ENCODE peak calls at places on chromosome 9, in four cellular contexts. One of them, this sample, is unnamed.

GRCh38 chr9:136036050-136036449 is 59.0 kb downstream of the NACC2 start:
- DNase-seq in GM06990: no peak
- DNase-seq in astrocyte: peak; percentile 46
- DNase-seq in IMR-90: peak; percentile 27
- DNase-seq in this sample: no peak

GRCh38 chr9:128899566-128900322 is 17.8 kb downstream of the LRRC8A start:
- DNase-seq in astrocyte: no peak
- DNase-seq in IMR-90: no peak
- DNase-seq in GM06990: no peak
- DNase-seq in this sample: peak; percentile 37

GRCh38 chr9:116377179-116377790 is 223.7 kb downstream of the PAPPA start:
- DNase-seq in GM06990: no peak
- DNase-seq in astrocyte: peak; percentile 77
- DNase-seq in IMR-90: peak; percentile 75
- DNase-seq in this sample: peak; percentile 87

GRCh38 chr9:27379311-27380236 is 82.6 kb upstream of the EQTN start:
- DNase-seq in GM06990: no peak
- DNase-seq in astrocyte: no peak
- DNase-seq in IMR-90: no peak
- DNase-seq in this sample: no peak

GRCh38 chr9:106897223-106897622 is 34.3 kb downstream of the ZNF462 start:
- DNase-seq in IMR-90: peak; percentile 74
- DNase-seq in GM06990: no peak
- DNase-seq in astrocyte: peak; percentile 62
- DNase-seq in this sample: peak; percentile 29

GRCh38 chr9:107989544-107989943 is 500.0 kb upstream of the KLF4 start:
- DNase-seq in astrocyte: no peak
- DNase-seq in IMR-90: peak; percentile 5
- DNase-seq in GM06990: no peak
- DNase-seq in this sample: no peak

GRCh38 chr9:109811876-109812275 is 31.9 kb downstream of the PALM2AKAP2 start:
- DNase-seq in IMR-90: no peak
- DNase-seq in GM06990: no peak
- DNase-seq in astrocyte: no peak
- DNase-seq in this sample: no peak

GRCh38 chr9:116490321-116490720 is 196.8 kb upstream of the TRIM32 start:
- DNase-seq in IMR-90: peak; percentile 34
- DNase-seq in astrocyte: no peak
- DNase-seq in GM06990: no peak
- DNase-seq in this sample: peak; percentile 31

GRCh38 chr9:14452539-14452938 is 138.6 kb upstream of the NFIB start:
- DNase-seq in astrocyte: no peak
- DNase-seq in IMR-90: no peak
- DNase-seq in GM06990: no peak
- DNase-seq in this sample: no peak

GRCh38 chr9:123302348-123303214 is 34.2 kb upstream of the STRBP start:
- DNase-seq in GM06990: no peak
- DNase-seq in IMR-90: no peak
- DNase-seq in astrocyte: no peak
- DNase-seq in this sample: no peak

GRCh38 chr9:18296702-18297531 is 177.0 kb upstream of the ADAMTSL1 start:
- DNase-seq in IMR-90: peak; percentile 53
- DNase-seq in astrocyte: peak; percentile 26
- DNase-seq in GM06990: no peak
- DNase-seq in this sample: peak; percentile 67

GRCh38 chr9:21803674-21804048 is 1.2 kb downstream of the MTAP start:
- DNase-seq in GM06990: no peak
- DNase-seq in astrocyte: peak; percentile 39
- DNase-seq in IMR-90: no peak
- DNase-seq in this sample: peak; percentile 36

GRCh38 chr9:70593241-70593640 is 178.8 kb upstream of the KLF9 start:
- DNase-seq in IMR-90: no peak
- DNase-seq in GM06990: no peak
- DNase-seq in astrocyte: no peak
- DNase-seq in this sample: no peak

GRCh38 chr9:135372036-135372435 is 107.5 kb upstream of the PPP1R26 start:
- DNase-seq in astrocyte: no peak
- DNase-seq in IMR-90: no peak
- DNase-seq in GM06990: no peak
- DNase-seq in this sample: no peak

GRCh38 chr9:10050016-10050415 is 562.8 kb downstream of the PTPRD start:
- DNase-seq in astrocyte: peak; percentile 4
- DNase-seq in GM06990: no peak
- DNase-seq in IMR-90: peak; percentile 28
- DNase-seq in this sample: no peak

GRCh38 chr9:35696520-35697215 is 6.9 kb upstream of the TPM2 start:
- DNase-seq in GM06990: no peak
- DNase-seq in IMR-90: peak; percentile 40
- DNase-seq in astrocyte: no peak
- DNase-seq in this sample: peak; percentile 70

GRCh38 chr9:92664394-92665152 is 5.4 kb downstream of the IPPK start:
- DNase-seq in IMR-90: peak; percentile 31
- DNase-seq in GM06990: no peak
- DNase-seq in astrocyte: peak; percentile 47
- DNase-seq in this sample: no peak

GRCh38 chr9:127930298-127931091 is at the start of gene PIP5KL1:
- DNase-seq in astrocyte: peak; percentile 59
- DNase-seq in GM06990: peak; percentile 85
- DNase-seq in IMR-90: peak; percentile 82
- DNase-seq in this sample: peak; percentile 92

GRCh38 chr9:131875828-131876485 is 136.1 kb upstream of the RAPGEF1 start:
- DNase-seq in astrocyte: peak; percentile 29
- DNase-seq in GM06990: no peak
- DNase-seq in IMR-90: peak; percentile 57
- DNase-seq in this sample: peak; percentile 85

GRCh38 chr9:137303031-137303892 is 1.2 kb upstream of the NRARP start:
- DNase-seq in IMR-90: no peak
- DNase-seq in astrocyte: no peak
- DNase-seq in GM06990: no peak
- DNase-seq in this sample: no peak

GRCh38 chr9:12739014-12739413 is 35.8 kb upstream of the LURAP1L start:
- DNase-seq in GM06990: no peak
- DNase-seq in astrocyte: peak; percentile 53
- DNase-seq in IMR-90: peak; percentile 36
- DNase-seq in this sample: no peak

GRCh38 chr9:114097613-114098020 is 1.5 kb downstream of the KIF12 start:
- DNase-seq in GM06990: no peak
- DNase-seq in IMR-90: no peak
- DNase-seq in astrocyte: peak; percentile 13
- DNase-seq in this sample: peak; percentile 27

GRCh38 chr9:80646211-80646610 is 1043.1 kb downstream of the TLE1 start:
- DNase-seq in astrocyte: no peak
- DNase-seq in IMR-90: no peak
- DNase-seq in GM06990: no peak
- DNase-seq in this sample: peak; percentile 6

GRCh38 chr9:76690575-76691370 is 73.5 kb upstream of the PCA3 start:
- DNase-seq in GM06990: no peak
- DNase-seq in astrocyte: no peak
- DNase-seq in IMR-90: no peak
- DNase-seq in this sample: no peak

GRCh38 chr9:127118597-127119318 is 3.7 kb downstream of the ANGPTL2 start:
- DNase-seq in GM06990: no peak
- DNase-seq in IMR-90: no peak
- DNase-seq in astrocyte: no peak
- DNase-seq in this sample: no peak

GRCh38 chr9:35570709-35571108 is 34.4 kb upstream of the TESK1 start:
- DNase-seq in GM06990: no peak
- DNase-seq in IMR-90: no peak
- DNase-seq in astrocyte: no peak
- DNase-seq in this sample: peak; percentile 54

GRCh38 chr9:123339666-123340414 is 16.2 kb upstream of the CRB2 start:
- DNase-seq in astrocyte: peak; percentile 33
- DNase-seq in GM06990: peak; percentile 67
- DNase-seq in IMR-90: no peak
- DNase-seq in this sample: no peak

GRCh38 chr9:124257865-124258764 is at the start of gene NEK6:
- DNase-seq in GM06990: peak; percentile 64
- DNase-seq in IMR-90: peak; percentile 84
- DNase-seq in astrocyte: peak; percentile 62
- DNase-seq in this sample: peak; percentile 66

GRCh38 chr9:127112056-127112455 is 10.4 kb downstream of the ANGPTL2 start:
- DNase-seq in GM06990: no peak
- DNase-seq in IMR-90: no peak
- DNase-seq in astrocyte: no peak
- DNase-seq in this sample: no peak

GRCh38 chr9:84293001-84293798 is 47.4 kb downstream of the SLC28A3 start:
- DNase-seq in IMR-90: no peak
- DNase-seq in GM06990: peak; percentile 57
- DNase-seq in astrocyte: no peak
- DNase-seq in this sample: no peak

GRCh38 chr9:29564564-29564963 is 1991.3 kb upstream of the C9orf72 start:
- DNase-seq in astrocyte: no peak
- DNase-seq in IMR-90: no peak
- DNase-seq in GM06990: no peak
- DNase-seq in this sample: peak; percentile 74